ENCODE peak calls at places on chromosome 19, in nine cellular contexts. E, A, Z, R, G, N, Q, Y and I are unnamed samples.

GRCh38 chr19:50485284-50485955 is 8.8 kb upstream of the GARIN5A start:
- DNase-seq in E (no peak), A (no peak), Z (no peak), R (no peak), G (no peak), N (no peak), Q (no peak), Y (no peak), I (no peak)

GRCh38 chr19:43799502-43800142 is 2.6 kb downstream of the LYPD5 start:
- DNase-seq in E (no peak), A (no peak), Z (no peak), R (no peak), G (no peak), N (no peak), Q (no peak), Y (no peak), I (no peak)

GRCh38 chr19:28345811-28346210 is 867.1 kb downstream of the UQCRFS1 start:
- DNase-seq in E (no peak), A (no peak), Z (no peak), R (no peak), G (no peak), N (no peak), Q (peak), Y (no peak), I (no peak)

GRCh38 chr19:15934332-15935078 is at the start of gene CYP4F11:
- DNase-seq in E (no peak), A (peak), Z (no peak), R (no peak), G (no peak), N (no peak), Q (no peak), Y (no peak), I (no peak)

GRCh38 chr19:11754663-11755062 is 12.1 kb upstream of the ZNF441 start:
- DNase-seq in E (no peak), A (no peak), Z (no peak), R (no peak), G (no peak), N (no peak), Q (no peak), Y (no peak), I (no peak)

GRCh38 chr19:15926484-15926883 is 7.8 kb downstream of the CYP4F11 start:
- DNase-seq in E (no peak), A (no peak), Z (no peak), R (no peak), G (no peak), N (no peak), Q (no peak), Y (no peak), I (no peak)

GRCh38 chr19:6287269-6287885 is 7.6 kb upstream of the MLLT1 start:
- DNase-seq in E (no peak), A (peak), Z (no peak), R (peak), G (no peak), N (no peak), Q (no peak), Y (no peak), I (no peak)

GRCh38 chr19:49073514-49074378 is 1.2 kb upstream of the KCNA7 start:
- DNase-seq in E (no peak), A (peak), Z (no peak), R (no peak), G (no peak), N (no peak), Q (no peak), Y (no peak), I (no peak)

GRCh38 chr19:35642312-35642711 is 767 bp downstream of the ETV2 start:
- DNase-seq in E (no peak), A (no peak), Z (no peak), R (no peak), G (peak), N (no peak), Q (no peak), Y (no peak), I (no peak)

GRCh38 chr19:51240866-51241265 is 10.0 kb upstream of the SIGLECL1 start:
- DNase-seq in E (no peak), A (no peak), Z (no peak), R (no peak), G (no peak), N (no peak), Q (no peak), Y (no peak), I (no peak)

GRCh38 chr19:8334458-8335342 is 8.4 kb downstream of the KANK3 start:
- DNase-seq in E (peak), A (no peak), Z (peak), R (peak), G (no peak), N (no peak), Q (peak), Y (no peak), I (no peak)

GRCh38 chr19:2624537-2625091 is 77.9 kb downstream of the GNG7 start:
- DNase-seq in E (no peak), A (no peak), Z (no peak), R (no peak), G (no peak), N (no peak), Q (no peak), Y (no peak), I (no peak)

GRCh38 chr19:47609885-47610545 is 1.1 kb downstream of the BICRA start:
- DNase-seq in E (peak), A (peak), Z (peak), R (peak), G (peak), N (no peak), Q (peak), Y (peak), I (peak)

GRCh38 chr19:34996978-34997640 is 3.0 kb upstream of the GRAMD1A start:
- DNase-seq in E (no peak), A (peak), Z (no peak), R (peak), G (no peak), N (no peak), Q (no peak), Y (no peak), I (no peak)

GRCh38 chr19:49553451-49554271 is 25.9 kb downstream of the RCN3 start:
- DNase-seq in E (peak), A (no peak), Z (no peak), R (peak), G (peak), N (peak), Q (peak), Y (no peak), I (no peak)

GRCh38 chr19:44869728-44870470 is 21.2 kb upstream of the TOMM40 start:
- DNase-seq in E (peak), A (no peak), Z (no peak), R (peak), G (no peak), N (no peak), Q (peak), Y (no peak), I (no peak)

GRCh38 chr19:41706741-41707501 is 1.5 kb upstream of the CEACAM5 start:
- DNase-seq in E (no peak), A (peak), Z (peak), R (peak), G (peak), N (no peak), Q (no peak), Y (peak), I (peak)

GRCh38 chr19:43688059-43688763 is 18.2 kb upstream of the PLAUR start:
- DNase-seq in E (no peak), A (no peak), Z (no peak), R (no peak), G (no peak), N (no peak), Q (no peak), Y (no peak), I (no peak)

GRCh38 chr19:10230155-10230903 is 802 bp downstream of the S1PR2 start:
- DNase-seq in E (peak), A (peak), Z (peak), R (peak), G (no peak), N (no peak), Q (peak), Y (peak), I (peak)

GRCh38 chr19:41367848-41368301 is 3.9 kb upstream of the B9D2 start:
- DNase-seq in E (peak), A (no peak), Z (no peak), R (peak), G (peak), N (peak), Q (peak), Y (no peak), I (no peak)

GRCh38 chr19:10642473-10642872 is 11.7 kb upstream of the ILF3 start:
- DNase-seq in E (no peak), A (no peak), Z (no peak), R (no peak), G (no peak), N (no peak), Q (no peak), Y (no peak), I (no peak)

GRCh38 chr19:21835429-21835809 is 563 bp downstream of the ZNF43 start:
- DNase-seq in E (no peak), A (no peak), Z (no peak), R (no peak), G (no peak), N (no peak), Q (no peak), Y (no peak), I (no peak)

GRCh38 chr19:44113784-44114390 is 688 bp downstream of the ZNF225 start:
- DNase-seq in E (peak), A (peak), Z (no peak), R (no peak), G (no peak), N (no peak), Q (no peak), Y (peak), I (no peak)

GRCh38 chr19:33392341-33393285 is 19.1 kb downstream of the CEBPG start:
- DNase-seq in E (no peak), A (no peak), Z (no peak), R (no peak), G (no peak), N (no peak), Q (no peak), Y (no peak), I (no peak)

GRCh38 chr19:49546825-49547565 is 19.2 kb downstream of the RCN3 start:
- DNase-seq in E (peak), A (peak), Z (no peak), R (peak), G (peak), N (no peak), Q (peak), Y (no peak), I (peak)

GRCh38 chr19:48362716-48363499 is 832 bp downstream of the TMEM143 start:
- DNase-seq in E (peak), A (peak), Z (peak), R (peak), G (peak), N (peak), Q (peak), Y (peak), I (peak)

GRCh38 chr19:48967346-48968178 is 2.5 kb downstream of the FTL start:
- DNase-seq in E (peak), A (no peak), Z (no peak), R (peak), G (peak), N (no peak), Q (peak), Y (no peak), I (no peak)

GRCh38 chr19:1901940-1902404 is 3.2 kb upstream of the ADAT3 start:
- DNase-seq in E (no peak), A (no peak), Z (no peak), R (no peak), G (no peak), N (no peak), Q (no peak), Y (no peak), I (no peak)

GRCh38 chr19:35354898-35355297 is 3.4 kb upstream of the FFAR3 start:
- DNase-seq in E (no peak), A (no peak), Z (no peak), R (no peak), G (no peak), N (no peak), Q (no peak), Y (no peak), I (no peak)

GRCh38 chr19:58218899-58219298 is 9.8 kb upstream of the ZNF544 start:
- DNase-seq in E (no peak), A (peak), Z (no peak), R (peak), G (no peak), N (no peak), Q (no peak), Y (no peak), I (no peak)
- TF ChIP-seq CTCF in E (no peak), A (peak), Z (peak), R (peak), G (peak), N (no peak), Q (no peak), Y (no peak), I (no peak)

GRCh38 chr19:55528030-55528801 is 8.7 kb downstream of the SBK2 start:
- DNase-seq in E (peak), A (no peak), Z (no peak), R (peak), G (no peak), N (no peak), Q (no peak), Y (no peak), I (no peak)

GRCh38 chr19:55526216-55527196 is 10.4 kb downstream of the SBK2 start:
- DNase-seq in E (peak), A (no peak), Z (no peak), R (peak), G (peak), N (no peak), Q (peak), Y (no peak), I (no peak)

GRCh38 chr19:55527197-55528029 is 9.5 kb downstream of the SBK2 start:
- DNase-seq in E (no peak), A (no peak), Z (no peak), R (no peak), G (no peak), N (no peak), Q (no peak), Y (no peak), I (no peak)

GRCh38 chr19:55529636-55530230 is 7.2 kb downstream of the SBK2 start:
- DNase-seq in E (no peak), A (no peak), Z (no peak), R (no peak), G (no peak), N (no peak), Q (no peak), Y (no peak), I (no peak)

DNA sequence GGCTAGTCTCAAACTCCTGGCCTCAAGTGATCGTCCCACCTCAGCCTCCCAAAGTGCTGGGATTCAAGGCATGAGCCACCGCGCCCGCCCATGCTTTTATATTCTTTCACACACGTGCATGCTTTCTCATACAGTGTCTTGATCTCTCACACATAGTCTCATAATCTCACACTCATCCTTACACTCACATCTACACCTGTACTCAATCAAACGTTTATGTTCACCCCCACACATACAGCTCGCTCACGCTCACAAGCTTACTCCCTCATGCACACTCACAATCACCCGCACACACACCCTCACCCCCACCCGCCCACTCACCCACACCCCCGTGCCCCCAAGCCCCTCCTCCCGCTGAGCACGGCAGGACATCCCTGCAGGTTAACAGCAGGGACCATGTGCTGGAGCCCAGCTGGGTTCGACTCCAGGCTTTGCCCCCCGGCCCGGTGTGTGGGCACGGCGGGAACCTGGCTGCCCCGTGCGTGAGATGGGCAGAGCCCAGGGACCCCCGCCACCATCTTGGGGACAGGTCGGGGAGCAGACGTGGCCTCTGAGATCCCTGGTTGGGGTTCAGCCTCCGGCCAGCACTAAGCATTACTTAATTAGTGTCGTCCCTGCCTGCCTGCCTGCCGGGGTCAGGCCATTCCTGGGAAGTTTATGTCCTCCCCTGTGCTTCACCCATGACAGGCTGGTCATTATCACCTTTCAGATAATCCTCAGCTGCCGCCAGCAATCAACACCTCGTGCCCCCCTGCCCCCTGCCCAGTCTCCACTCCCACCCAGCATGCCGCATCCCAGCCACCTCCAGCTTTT is 11.4 kb downstream of the SBK2 start:
- DNase-seq in E (no peak), A (no peak), Z (no peak), R (no peak), G (no peak), N (no peak), Q (no peak), Y (no peak), I (no peak)
- TF ChIP-seq CTCF in E (no peak), A (no peak), Z (no peak), R (no peak), G (no peak), N (no peak), Q (no peak), Y (no peak), I (no peak)

GRCh38 chr19:5178051-5178450 is 162.6 kb downstream of the PTPRS start:
- DNase-seq in E (no peak), A (no peak), Z (no peak), R (no peak), G (no peak), N (no peak), Q (no peak), Y (no peak), I (no peak)
- TF ChIP-seq CTCF in E (no peak), A (no peak), Z (no peak), R (no peak), G (no peak), N (no peak), Q (no peak), Y (no peak), I (no peak)

DNA sequence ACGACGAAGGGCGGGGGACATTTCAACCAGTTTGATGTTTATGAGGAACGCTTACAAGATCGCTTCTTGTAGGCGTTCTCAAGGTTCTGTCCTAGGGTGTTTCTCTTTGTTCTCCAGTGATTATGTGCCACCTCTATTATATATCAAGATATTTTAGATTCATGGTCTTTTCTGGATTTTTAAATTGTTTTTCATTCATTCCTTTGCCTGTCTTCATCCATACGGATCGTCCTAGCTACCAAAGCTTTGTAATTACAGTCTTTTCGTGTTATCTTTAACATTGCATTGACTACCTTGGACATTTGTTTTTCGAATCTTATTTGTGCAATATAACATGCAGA is 342 bp upstream of the EID2 start:
- DNase-seq in E (no peak), A (no peak), Z (no peak), R (no peak), G (no peak), N (no peak), Q (no peak), Y (no peak), I (no peak)
- TF ChIP-seq CTCF in E (no peak), A (no peak), Z (peak), R (no peak), G (peak), N (no peak), Q (no peak), Y (peak), I (peak)

GRCh38 chr19:14080887-14081796 is 4.4 kb downstream of the C19orf67 start:
- DNase-seq in E (peak), A (peak), Z (peak), R (peak), G (peak), N (peak), Q (peak), Y (peak), I (peak)
- TF ChIP-seq CTCF in E (no peak), A (no peak), Z (no peak), R (no peak), G (no peak), N (no peak), Q (no peak), Y (no peak), I (no peak)

GRCh38 chr19:29664753-29665214 is 477 bp upstream of the PLEKHF1 start:
- DNase-seq in E (no peak), A (no peak), Z (no peak), R (no peak), G (no peak), N (no peak), Q (no peak), Y (no peak), I (no peak)
- TF ChIP-seq CTCF in E (no peak), A (peak), Z (no peak), R (no peak), G (no peak), N (no peak), Q (no peak), Y (no peak), I (no peak)

GRCh38 chr19:391726-392374 is 17.1 kb downstream of the C2CD4C start:
- DNase-seq in E (no peak), A (no peak), Z (no peak), R (no peak), G (no peak), N (no peak), Q (no peak), Y (no peak), I (no peak)
- TF ChIP-seq CTCF in E (no peak), A (no peak), Z (no peak), R (no peak), G (no peak), N (no peak), Q (no peak), Y (no peak), I (no peak)

DNA sequence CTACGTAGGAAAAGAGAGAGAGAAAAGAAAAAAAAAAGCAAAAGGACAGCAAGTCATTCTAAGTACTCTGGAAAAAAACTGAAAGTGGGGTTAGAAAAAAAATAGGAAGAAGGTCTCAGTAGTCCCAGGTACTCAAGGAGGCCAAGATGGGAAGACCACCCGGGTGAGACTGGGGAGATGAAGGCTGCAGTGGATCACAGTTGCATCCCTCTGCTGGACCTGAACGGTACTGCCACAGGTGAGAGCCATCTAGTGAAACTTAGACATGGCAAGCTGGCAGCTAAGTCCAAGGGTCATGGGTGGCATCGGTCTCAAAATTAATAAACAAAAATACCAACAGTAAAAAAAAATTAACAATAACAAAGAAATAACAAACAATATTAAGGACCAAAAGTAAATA is 41.0 kb upstream of the ZNF91 start:
- DNase-seq in E (no peak), A (peak), Z (no peak), R (no peak), G (no peak), N (no peak), Q (no peak), Y (no peak), I (no peak)
- TF ChIP-seq CTCF in E (no peak), A (peak), Z (peak), R (peak), G (peak), N (no peak), Q (no peak), Y (no peak), I (peak)

DNA sequence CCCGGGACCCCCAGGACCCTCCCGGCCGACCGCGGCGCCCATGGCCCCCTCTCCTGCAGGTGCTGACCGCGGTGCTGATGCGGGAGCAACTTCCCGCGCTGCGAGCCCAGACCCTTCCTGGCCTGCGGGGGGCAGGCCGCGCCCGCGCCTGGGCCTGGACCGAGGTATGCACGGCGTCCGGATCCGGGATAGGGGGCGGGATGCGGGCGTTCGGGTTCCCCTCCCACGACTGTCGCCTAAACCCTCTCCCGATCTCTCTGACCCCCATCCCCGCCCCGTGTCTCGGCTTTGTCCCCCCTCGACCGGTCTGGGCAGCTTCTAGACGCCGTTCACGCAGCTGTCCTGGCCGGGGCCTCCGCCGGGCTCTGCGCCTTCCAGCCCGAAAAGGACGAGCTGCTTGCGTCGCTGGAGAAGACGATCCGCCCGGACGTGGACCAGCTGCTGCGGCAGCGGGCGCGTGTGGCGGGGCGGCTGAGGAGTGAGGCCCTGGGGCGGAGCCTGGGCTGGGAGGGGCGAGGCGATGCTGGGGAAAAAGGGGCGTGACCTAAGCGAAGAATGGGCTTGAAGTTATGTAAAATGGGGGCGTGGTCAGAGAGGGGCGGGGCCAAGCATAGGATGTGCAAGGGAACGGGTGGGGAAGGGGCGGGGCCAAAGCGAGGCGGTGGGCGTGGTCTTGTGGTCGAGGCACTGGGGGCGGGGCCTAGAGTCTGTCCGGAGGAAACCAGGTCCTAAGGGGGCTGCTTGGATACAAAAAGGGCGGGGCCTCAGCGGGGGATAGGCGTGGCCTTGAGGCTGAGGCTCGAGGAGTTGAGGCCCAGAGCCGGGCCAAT is 15.9 kb upstream of the COLGALT1 start:
- DNase-seq in E (peak), A (peak), Z (peak), R (peak), G (peak), N (no peak), Q (peak), Y (peak), I (peak)
- TF ChIP-seq CTCF in E (peak), A (peak), Z (no peak), R (peak), G (peak), N (peak), Q (no peak), Y (no peak), I (no peak)